ENCODE peak calls at places on chromosomes 7 and 10, in ten cellular contexts. L is stimulated activated CD4-positive, alpha-beta T cell treated with anti-CD3 and anti-CD28 coated beads, Interleukin-1b, Interleukin-23, amount 100 ng/mL, for 24 hours; I is HTR-8/SVneo; R is HEK293T; S is activated T-helper 1 cell treated with Interleukin-2 at 50 U/mL for 16 hours; X is SJCRH30; G is activated CD4-positive, alpha-beta T cell treated with anti-CD3 and anti-CD28 coated beads, Interleukin-2, amount 50 U/mL, for 48 hours; A is left ventricle myocardium superior; B is M059J; F is activated CD8-positive, alpha-beta memory T cell treated with anti-CD3 and anti-CD28 coated beads for 24 hours. E is an unnamed sample.

GRCh38 chr7:45407730-45408406 is 166.3 kb upstream of the ADCY1 start:
- DNase-seq in L (no peak), I (no peak), R (peak; percentile 10), S (no peak), X (no peak), G (no peak), A (no peak), B (no peak), F (no peak), E (peak; percentile 54)

GRCh38 chr7:141874787-141875186 is 33.5 kb upstream of the PRSS37 start:
- DNase-seq in L (no peak), I (no peak), R (no peak), S (no peak), X (no peak), G (no peak), A (no peak), B (no peak), F (no peak), E (no peak)

GRCh38 chr10:119113805-119114732 is 10.2 kb downstream of the DENND10 start:
- DNase-seq in L (no peak), I (no peak), R (no peak), S (no peak), X (no peak), G (no peak), A (no peak), B (peak; percentile 42), F (no peak), E (no peak)

GRCh38 chr7:138030679-138031351 is 28.9 kb upstream of the CREB3L2 start:
- DNase-seq in L (no peak), I (no peak), R (no peak), S (no peak), X (no peak), G (no peak), A (no peak), B (peak; percentile 70), F (no peak), E (no peak)

GRCh38 chr10:43962346-43963191 is 313.9 kb upstream of the ZNF32 start:
- DNase-seq in L (no peak), I (no peak), R (no peak), S (no peak), X (no peak), G (no peak), A (no peak), B (peak; percentile 90), F (peak; percentile 13), E (peak; percentile 33)

GRCh38 chr7:128259131-128260056 is 18.3 kb downstream of the LEP start:
- DNase-seq in L (no peak), I (no peak), R (no peak), S (no peak), X (peak; percentile 80), G (no peak), A (no peak), B (peak; percentile 5), F (no peak), E (no peak)

GRCh38 chr7:43114451-43114765 is 2.0 kb downstream of the HECW1 start:
- DNase-seq in L (no peak), I (no peak), R (no peak), S (no peak), X (no peak), G (no peak), A (no peak), B (no peak), F (no peak), E (no peak)

GRCh38 chr7:157851501-157852067 is 514.8 kb downstream of the DNAJB6 start:
- DNase-seq in L (peak; percentile 33), I (no peak), R (peak; percentile 25), S (peak; percentile 46), X (peak; percentile 66), G (peak; percentile 78), A (peak; percentile 75), B (peak; percentile 11), F (peak; percentile 83), E (peak; percentile 78)

GRCh38 chr7:155944901-155945300 is 132.6 kb upstream of the SHH start:
- DNase-seq in L (no peak), I (no peak), R (no peak), S (no peak), X (no peak), G (no peak), A (no peak), B (no peak), F (peak; percentile 15), E (peak; percentile 35)

GRCh38 chr7:151876899-151877777 is at the start of gene PRKAG2:
- DNase-seq in L (peak; percentile 47), I (peak; percentile 39), R (peak; percentile 82), S (peak; percentile 55), X (peak; percentile 78), G (peak; percentile 70), A (peak; percentile 86), B (peak; percentile 37), F (peak; percentile 91), E (peak; percentile 75)

GRCh38 chr7:131656980-131657725 is 100.7 kb upstream of the PODXL start:
- DNase-seq in L (no peak), I (no peak), R (no peak), S (no peak), X (no peak), G (no peak), A (no peak), B (no peak), F (no peak), E (no peak)

GRCh38 chr7:147771344-147771743 is 819.2 kb upstream of the C7orf33 start:
- DNase-seq in L (no peak), I (no peak), R (no peak), S (no peak), X (peak; percentile 89), G (no peak), A (no peak), B (no peak), F (no peak), E (no peak)

GRCh38 chr10:86253171-86254072 is 113.2 kb downstream of the GRID1 start:
- DNase-seq in L (no peak), I (no peak), R (no peak), S (no peak), X (no peak), G (no peak), A (no peak), B (no peak), F (peak; percentile 42), E (peak; percentile 51)

GRCh38 chr10:88152720-88153119 is 289.3 kb downstream of the PTEN start:
- DNase-seq in L (peak; percentile 9), I (peak; percentile 69), R (no peak), S (no peak), X (no peak), G (peak; percentile 45), A (no peak), B (peak; percentile 100), F (peak; percentile 68), E (no peak)

GRCh38 chr7:92854501-92855238 is 18.3 kb upstream of the CDK6 start:
- DNase-seq in L (no peak), I (no peak), R (no peak), S (no peak), X (no peak), G (peak; percentile 24), A (no peak), B (no peak), F (no peak), E (no peak)

GRCh38 chr7:45645141-45645969 is 71.2 kb downstream of the ADCY1 start:
- DNase-seq in L (no peak), I (no peak), R (no peak), S (no peak), X (no peak), G (no peak), A (no peak), B (no peak), F (peak; percentile 32), E (peak; percentile 25)

GRCh38 chr10:129741280-129741977 is 222.6 kb downstream of the EBF3 start:
- DNase-seq in L (no peak), I (no peak), R (no peak), S (no peak), X (no peak), G (no peak), A (no peak), B (no peak), F (peak; percentile 26), E (peak; percentile 38)

GRCh38 chr10:126161691-126162090 is 226.6 kb downstream of the ADAM12 start:
- DNase-seq in L (no peak), I (no peak), R (no peak), S (no peak), X (no peak), G (no peak), A (no peak), B (no peak), F (no peak), E (no peak)

GRCh38 chr10:1677307-1677939 is 59.9 kb downstream of the ADARB2 start:
- DNase-seq in L (no peak), I (no peak), R (no peak), S (no peak), X (no peak), G (no peak), A (no peak), B (no peak), F (no peak), E (no peak)

GRCh38 chr7:105602325-105603305 is 21.3 kb upstream of the EFCAB10 start:
- DNase-seq in L (no peak), I (no peak), R (no peak), S (no peak), X (peak; percentile 22), G (no peak), A (no peak), B (peak; percentile 10), F (no peak), E (no peak)

GRCh38 chr7:71290382-71290781 is 158.4 kb downstream of the GALNT17 start:
- DNase-seq in L (no peak), I (no peak), R (no peak), S (no peak), X (no peak), G (no peak), A (peak; percentile 60), B (no peak), F (no peak), E (no peak)

GRCh38 chr7:3722396-3722846 is 421.4 kb downstream of the SDK1 start:
- DNase-seq in L (no peak), I (no peak), R (peak; percentile 67), S (no peak), X (peak; percentile 95), G (peak; percentile 16), A (no peak), B (no peak), F (peak; percentile 58), E (peak; percentile 82)

GRCh38 chr10:122499491-122499941 is 38.2 kb downstream of the HTRA1 start:
- DNase-seq in L (no peak), I (no peak), R (no peak), S (no peak), X (no peak), G (no peak), A (no peak), B (no peak), F (no peak), E (no peak)

GRCh38 chr7:63114371-63114985 is 884.2 kb upstream of the ZNF722 start:
- DNase-seq in L (no peak), I (no peak), R (no peak), S (no peak), X (no peak), G (no peak), A (no peak), B (no peak), F (no peak), E (no peak)

GRCh38 chr7:103996639-103997038 is 7.2 kb upstream of the RELN start:
- DNase-seq in L (no peak), I (no peak), R (no peak), S (no peak), X (no peak), G (no peak), A (no peak), B (no peak), F (no peak), E (no peak)

E was measured in ecto neural progenitor cell.